ENCODE peak calls at places on chromosomes 3 and 15, in nine cellular contexts. B is breast epithelium, M is IMR-90, A is A549, E is stomach, H is suprapubic skin, D is heart left ventricle, I is adrenal gland, Q is sigmoid colon. Z is an unnamed sample.

GRCh38 chr15:99432271-99433025 is 133.3 kb upstream of the MEF2A start:
- DNase-seq in A (no peak), B (peak), Q (peak), D (no peak), H (peak), M (no peak), I (no peak), E (no peak), Z (no peak)

GRCh38 chr3:11509175-11510000 is 134.3 kb downstream of the VGLL4 start:
- DNase-seq in D (peak), H (no peak), M (peak), B (no peak), E (peak), I (peak), A (peak), Q (peak), Z (peak)

GRCh38 chr15:64095795-64096485 is at the start of gene SNX1:
- DNase-seq in B (peak), Q (peak), I (peak), H (peak), A (peak), M (peak), D (peak), E (peak), Z (peak)

GRCh38 chr3:115239717-115240116 is 92.6 kb upstream of the ZBTB20 start:
- DNase-seq in I (peak), H (peak), M (peak), B (no peak), E (no peak), A (peak), D (peak), Q (peak), Z (peak)

GRCh38 chr3:66396161-66396760 is 104.6 kb downstream of the LRIG1 start:
- DNase-seq in D (peak), B (no peak), M (no peak), I (no peak), Q (peak), E (no peak), H (peak), A (no peak), Z (peak)

GRCh38 chr3:79039192-79039591 is 728.6 kb downstream of the ROBO1 start:
- DNase-seq in I (no peak), D (no peak), H (no peak), A (no peak), Q (no peak), M (peak), E (no peak), B (no peak), Z (no peak)

GRCh38 chr15:89858661-89859458 is 34.9 kb downstream of the AP3S2 start:
- DNase-seq in D (no peak), E (no peak), H (no peak), B (no peak), I (no peak), M (no peak), A (no peak), Q (no peak), Z (no peak)

GRCh38 chr15:53882311-53882710 is 95.9 kb upstream of the UNC13C start:
- DNase-seq in Q (no peak), I (no peak), E (no peak), D (no peak), A (no peak), H (no peak), B (no peak), M (no peak), Z (no peak)

GRCh38 chr3:13346481-13347389 is 73.4 kb downstream of the NUP210 start:
- DNase-seq in M (no peak), B (no peak), H (no peak), A (no peak), E (peak), D (peak), I (peak), Q (no peak), Z (peak)
- H3K4me3 ChIP-seq in M (no peak), B (no peak), H (no peak), A (no peak), E (no peak), D (no peak), I (no peak), Q (no peak), Z (no peak)

DNA sequence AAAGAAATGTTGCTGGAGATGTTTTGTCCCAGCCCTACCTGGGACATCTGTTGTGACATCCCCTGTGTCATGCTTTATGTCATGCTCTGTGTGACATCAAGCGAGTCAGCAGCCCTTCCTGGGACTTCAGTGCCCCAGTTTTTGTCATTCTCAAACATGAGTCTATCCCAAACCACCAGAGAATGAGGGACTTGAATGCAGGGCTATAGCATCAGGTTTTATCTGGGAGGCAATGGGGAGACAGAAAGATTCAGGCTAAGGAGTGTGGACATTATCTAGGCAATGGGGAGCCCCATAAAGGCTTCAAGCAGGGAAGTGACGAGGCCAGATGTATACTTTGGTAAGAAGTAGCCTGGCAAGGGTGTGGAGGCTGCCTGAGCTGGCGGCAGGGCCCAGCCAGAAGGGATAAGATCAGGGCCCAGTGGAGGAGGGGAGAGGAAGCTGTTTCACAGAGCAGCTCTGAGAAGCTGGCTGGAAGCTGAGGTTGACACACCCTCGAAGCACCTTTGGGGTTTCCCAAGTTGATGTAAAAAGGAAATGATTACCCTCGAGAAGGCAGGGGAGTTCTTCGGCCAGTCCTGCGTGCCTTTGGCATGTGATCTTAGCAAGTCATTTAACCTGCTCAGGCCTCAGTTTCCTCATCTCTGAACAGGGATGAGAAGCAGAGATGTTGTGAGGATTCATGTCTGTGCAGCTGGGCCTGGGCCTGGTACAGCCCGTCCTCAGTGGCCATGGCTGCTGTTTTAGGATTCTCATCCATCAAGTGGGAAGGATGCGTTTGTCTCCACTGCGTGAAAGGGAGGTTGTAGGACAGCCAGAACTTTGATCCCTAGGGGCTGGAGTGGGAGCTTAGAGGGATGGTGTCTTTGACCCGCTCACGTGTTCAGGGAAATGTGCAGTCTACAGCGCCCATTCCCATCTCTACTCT is 34.3 kb downstream of the IRAK2 start:
- DNase-seq in A (peak), H (no peak), E (peak), I (no peak), B (peak), Q (no peak), D (no peak), M (peak), Z (no peak)
- TF ChIP-seq POLR2A in A (no peak), H (no peak), E (no peak), I (no peak), B (no peak), Q (no peak), D (no peak), M (no peak), Z (no peak)

GRCh38 chr3:129023909-129024308 is 22.8 kb downstream of the EFCC1 start:
- DNase-seq in D (no peak), B (no peak), A (peak), M (peak), Q (no peak), H (no peak), E (no peak), I (no peak), Z (no peak)
- TF ChIP-seq CTCF in D (no peak), B (no peak), A (peak), M (peak), Q (no peak), H (no peak), E (no peak), I (no peak), Z (no peak)

DNA sequence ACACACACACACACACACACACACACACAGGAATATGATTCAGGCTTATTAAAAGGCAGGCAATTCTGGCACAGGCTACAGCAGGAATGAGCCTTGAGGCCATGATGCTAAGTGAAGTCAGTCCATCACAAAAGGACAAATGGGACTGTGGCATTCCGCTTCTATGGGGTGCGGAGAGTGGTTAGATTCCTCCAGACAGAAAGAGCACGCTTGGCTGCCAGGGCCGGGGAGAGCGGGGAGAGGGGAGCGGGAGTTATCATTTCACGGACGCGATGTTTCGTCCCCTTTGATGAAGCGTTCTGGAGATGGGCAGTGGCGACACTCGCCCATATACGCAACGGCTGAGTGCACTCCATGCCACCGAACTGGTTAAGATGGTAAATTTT is 58.5 kb upstream of the FAM174B start:
- DNase-seq in I (peak), A (peak), Q (no peak), D (peak), M (peak), E (no peak), H (no peak), B (no peak), Z (peak)
- H3K4me3 ChIP-seq in I (peak), A (peak), Q (peak), D (peak), M (peak), E (peak), H (peak), B (peak), Z (peak)

DNA sequence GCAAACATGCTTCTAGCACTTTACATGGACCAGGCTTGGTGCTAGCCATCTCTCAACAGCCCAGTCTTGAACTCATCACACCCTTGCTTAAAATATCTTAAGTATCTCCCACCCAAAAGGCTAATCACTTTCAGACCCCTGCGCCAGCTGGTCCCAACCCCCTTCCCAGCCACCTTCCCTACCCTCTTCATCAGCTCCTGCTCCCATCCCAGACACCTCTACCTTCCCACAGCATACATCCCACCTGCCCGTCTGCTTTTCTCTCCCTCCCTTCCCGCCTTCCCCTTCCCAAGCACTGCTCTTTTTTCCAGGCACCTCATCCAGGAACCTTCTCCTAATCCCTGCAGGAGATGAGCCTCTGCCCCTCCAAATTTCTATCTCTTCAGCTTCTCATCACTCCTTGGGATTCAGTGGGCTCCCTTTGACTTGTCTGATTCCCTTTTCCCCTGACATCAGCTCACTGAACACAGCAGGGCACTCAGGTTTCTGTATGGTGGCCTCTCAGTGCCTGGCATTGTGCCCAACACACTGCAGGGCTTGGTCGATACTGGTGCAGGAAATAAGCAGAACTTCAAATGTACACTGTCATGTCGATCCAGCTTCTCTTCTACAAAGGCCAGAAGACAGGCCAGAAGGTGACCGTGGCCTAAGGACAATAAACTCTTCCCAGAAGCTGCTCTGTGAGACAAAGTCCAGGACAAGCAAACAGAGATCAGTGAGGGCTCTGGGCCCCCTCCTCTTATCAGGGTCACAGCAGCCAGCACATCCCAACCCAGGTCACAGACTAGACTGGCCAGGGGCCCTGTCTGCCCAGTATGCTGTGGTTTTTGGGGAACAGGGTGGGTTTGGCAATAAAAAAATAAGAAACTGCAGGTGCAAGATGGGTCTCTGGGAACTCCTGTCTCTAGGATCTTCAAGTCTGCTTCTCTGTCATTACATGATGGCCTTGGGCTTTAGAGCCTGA is 2.2 kb upstream of the ITIH1 start:
- DNase-seq in I (peak), B (no peak), H (no peak), M (no peak), A (no peak), Q (peak), D (no peak), E (peak), Z (no peak)
- TF ChIP-seq POLR2A in I (no peak), B (no peak), H (no peak), M (no peak), A (no peak), Q (no peak), D (no peak), E (no peak), Z (no peak)

DNA sequence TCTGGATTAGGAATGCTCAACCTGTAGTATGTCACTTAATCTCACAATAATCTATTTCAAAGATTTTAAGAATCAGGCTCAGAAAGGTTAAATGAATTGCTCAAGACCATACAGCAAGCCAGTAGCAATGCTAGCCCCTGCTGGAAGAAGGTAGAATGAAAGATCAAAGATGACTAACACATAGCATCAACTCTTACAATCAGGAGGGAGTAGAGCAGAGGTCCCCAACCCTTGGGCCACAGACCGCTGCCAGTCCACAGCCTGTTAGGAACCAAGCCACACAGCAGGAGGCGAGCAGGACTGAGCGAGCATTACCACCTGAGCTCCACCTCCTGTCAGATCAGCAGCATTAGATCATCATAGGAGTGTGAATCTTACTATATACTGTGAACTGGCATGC is 15.5 kb upstream of the GATM start:
- DNase-seq in H (no peak), E (no peak), D (no peak), Q (no peak), A (peak), I (no peak), B (no peak), M (no peak), Z (no peak)
- TF ChIP-seq CTCF in H (no peak), E (no peak), D (no peak), Q (no peak), A (peak), I (no peak), B (no peak), M (peak), Z (no peak)